ENCODE peak calls at places on chromosomes 3 and 15, in ten cellular contexts. One of them, this sample, is unnamed.
A peak's percentile ranks its signal among the peaks of the same experiment; 100 is the strongest.

GRCh38 chr15:52759969-52760368 is 30.2 kb downstream of the ONECUT1 start:
- DNase-seq in bronchial epithelial cell: no peak
- DNase-seq in fibroblast of the aortic adventitia: no peak
- DNase-seq in left lung: no peak
- DNase-seq in CD8-positive, alpha-beta T cell: no peak
- DNase-seq in astrocyte of the spinal cord: no peak
- DNase-seq in lower lobe of right lung: no peak
- DNase-seq in H1: no peak
- DNase-seq in GM13977: no peak
- DNase-seq in H9: no peak
- DNase-seq in this sample: no peak

GRCh38 chr3:194030372-194030771 is 105.6 kb upstream of the HES1 start:
- DNase-seq in bronchial epithelial cell: peak; percentile 58
- DNase-seq in fibroblast of the aortic adventitia: no peak
- DNase-seq in left lung: no peak
- DNase-seq in CD8-positive, alpha-beta T cell: no peak
- DNase-seq in astrocyte of the spinal cord: no peak
- DNase-seq in lower lobe of right lung: no peak
- DNase-seq in H1: no peak
- DNase-seq in GM13977: no peak
- DNase-seq in H9: no peak
- DNase-seq in this sample: no peak

GRCh38 chr3:194137314-194138097 is 1.6 kb downstream of the HES1 start:
- DNase-seq in bronchial epithelial cell: peak; percentile 39
- DNase-seq in fibroblast of the aortic adventitia: no peak
- DNase-seq in left lung: peak; percentile 91
- DNase-seq in CD8-positive, alpha-beta T cell: peak; percentile 16
- DNase-seq in astrocyte of the spinal cord: peak; percentile 61
- DNase-seq in lower lobe of right lung: peak; percentile 86
- DNase-seq in H1: no peak
- DNase-seq in GM13977: peak; percentile 87
- DNase-seq in H9: peak; percentile 66
- DNase-seq in this sample: peak; percentile 33

GRCh38 chr15:45704329-45705249 is 69.8 kb downstream of the SQOR start:
- DNase-seq in bronchial epithelial cell: peak; percentile 50
- DNase-seq in fibroblast of the aortic adventitia: peak; percentile 39
- DNase-seq in left lung: peak; percentile 83
- DNase-seq in CD8-positive, alpha-beta T cell: no peak
- DNase-seq in astrocyte of the spinal cord: peak; percentile 16
- DNase-seq in lower lobe of right lung: no peak
- DNase-seq in H1: no peak
- DNase-seq in GM13977: no peak
- DNase-seq in H9: peak; percentile 86
- DNase-seq in this sample: peak; percentile 65

GRCh38 chr3:1082024-1082633 is 10.7 kb upstream of the CNTN6 start:
- DNase-seq in bronchial epithelial cell: peak; percentile 32
- DNase-seq in fibroblast of the aortic adventitia: peak; percentile 64
- DNase-seq in left lung: no peak
- DNase-seq in CD8-positive, alpha-beta T cell: no peak
- DNase-seq in astrocyte of the spinal cord: peak; percentile 64
- DNase-seq in lower lobe of right lung: no peak
- DNase-seq in H1: no peak
- DNase-seq in GM13977: peak; percentile 17
- DNase-seq in H9: peak; percentile 64
- DNase-seq in this sample: peak; percentile 41

GRCh38 chr15:99425666-99426301 is 140.0 kb upstream of the MEF2A start:
- DNase-seq in bronchial epithelial cell: no peak
- DNase-seq in fibroblast of the aortic adventitia: no peak
- DNase-seq in left lung: peak; percentile 58
- DNase-seq in CD8-positive, alpha-beta T cell: no peak
- DNase-seq in astrocyte of the spinal cord: no peak
- DNase-seq in lower lobe of right lung: no peak
- DNase-seq in H1: no peak
- DNase-seq in GM13977: no peak
- DNase-seq in H9: no peak
- DNase-seq in this sample: no peak

GRCh38 chr3:170307998-170308398 is 49.5 kb upstream of the SKIL start:
- DNase-seq in bronchial epithelial cell: peak; percentile 89
- DNase-seq in fibroblast of the aortic adventitia: peak; percentile 49
- DNase-seq in left lung: no peak
- DNase-seq in CD8-positive, alpha-beta T cell: no peak
- DNase-seq in astrocyte of the spinal cord: peak; percentile 30
- DNase-seq in lower lobe of right lung: peak; percentile 51
- DNase-seq in H1: no peak
- DNase-seq in GM13977: no peak
- DNase-seq in H9: no peak
- DNase-seq in this sample: no peak

GRCh38 chr3:111944377-111944776 is 34.4 kb upstream of the ABHD10 start:
- DNase-seq in bronchial epithelial cell: peak; percentile 60
- DNase-seq in fibroblast of the aortic adventitia: no peak
- DNase-seq in left lung: no peak
- DNase-seq in CD8-positive, alpha-beta T cell: no peak
- DNase-seq in astrocyte of the spinal cord: no peak
- DNase-seq in lower lobe of right lung: no peak
- DNase-seq in H1: no peak
- DNase-seq in GM13977: no peak
- DNase-seq in H9: no peak
- DNase-seq in this sample: no peak

GRCh38 chr3:187040637-187041361 is 98.5 kb downstream of the RPL39L start:
- DNase-seq in bronchial epithelial cell: peak; percentile 66
- DNase-seq in fibroblast of the aortic adventitia: peak; percentile 52
- DNase-seq in left lung: no peak
- DNase-seq in CD8-positive, alpha-beta T cell: no peak
- DNase-seq in astrocyte of the spinal cord: peak; percentile 21
- DNase-seq in lower lobe of right lung: no peak
- DNase-seq in H1: no peak
- DNase-seq in GM13977: no peak
- DNase-seq in H9: no peak
- DNase-seq in this sample: no peak

GRCh38 chr3:99686955-99687612 is 48.7 kb downstream of the COL8A1 start:
- DNase-seq in bronchial epithelial cell: peak; percentile 55
- DNase-seq in fibroblast of the aortic adventitia: peak; percentile 82
- DNase-seq in left lung: no peak
- DNase-seq in CD8-positive, alpha-beta T cell: no peak
- DNase-seq in astrocyte of the spinal cord: peak; percentile 76
- DNase-seq in lower lobe of right lung: peak; percentile 55
- DNase-seq in H1: no peak
- DNase-seq in GM13977: peak; percentile 30
- DNase-seq in H9: peak; percentile 61
- DNase-seq in this sample: peak; percentile 76

GRCh38 chr15:72106068-72106467 is 11.9 kb downstream of the MYO9A start:
- DNase-seq in bronchial epithelial cell: no peak
- DNase-seq in fibroblast of the aortic adventitia: no peak
- DNase-seq in left lung: no peak
- DNase-seq in CD8-positive, alpha-beta T cell: no peak
- DNase-seq in astrocyte of the spinal cord: no peak
- DNase-seq in lower lobe of right lung: no peak
- DNase-seq in H1: no peak
- DNase-seq in GM13977: no peak
- DNase-seq in H9: no peak
- DNase-seq in this sample: no peak

GRCh38 chr3:13533823-13534435 is 15.0 kb upstream of the FBLN2 start:
- DNase-seq in bronchial epithelial cell: no peak
- DNase-seq in fibroblast of the aortic adventitia: no peak
- DNase-seq in left lung: no peak
- DNase-seq in CD8-positive, alpha-beta T cell: no peak
- DNase-seq in astrocyte of the spinal cord: no peak
- DNase-seq in lower lobe of right lung: no peak
- DNase-seq in H1: no peak
- DNase-seq in GM13977: no peak
- DNase-seq in H9: no peak
- DNase-seq in this sample: no peak

GRCh38 chr15:49847937-49848823 is 227.3 kb downstream of the DTWD1 start:
- DNase-seq in bronchial epithelial cell: peak; percentile 92
- DNase-seq in fibroblast of the aortic adventitia: peak; percentile 100
- DNase-seq in left lung: no peak
- DNase-seq in CD8-positive, alpha-beta T cell: no peak
- DNase-seq in astrocyte of the spinal cord: peak; percentile 98
- DNase-seq in lower lobe of right lung: no peak
- DNase-seq in H1: no peak
- DNase-seq in GM13977: no peak
- DNase-seq in H9: no peak
- DNase-seq in this sample: no peak

GRCh38 chr15:81768773-81769172 is 277.0 kb downstream of the MEX3B start:
- DNase-seq in bronchial epithelial cell: no peak
- DNase-seq in fibroblast of the aortic adventitia: no peak
- DNase-seq in left lung: no peak
- DNase-seq in CD8-positive, alpha-beta T cell: no peak
- DNase-seq in astrocyte of the spinal cord: no peak
- DNase-seq in lower lobe of right lung: no peak
- DNase-seq in H1: no peak
- DNase-seq in GM13977: no peak
- DNase-seq in H9: no peak
- DNase-seq in this sample: no peak

GRCh38 chr3:108479212-108479611 is 31.2 kb downstream of the MYH15 start:
- DNase-seq in bronchial epithelial cell: no peak
- DNase-seq in fibroblast of the aortic adventitia: no peak
- DNase-seq in left lung: no peak
- DNase-seq in CD8-positive, alpha-beta T cell: no peak
- DNase-seq in astrocyte of the spinal cord: no peak
- DNase-seq in lower lobe of right lung: no peak
- DNase-seq in H1: no peak
- DNase-seq in GM13977: no peak
- DNase-seq in H9: no peak
- DNase-seq in this sample: no peak

GRCh38 chr15:77659350-77660321 is 26.9 kb upstream of the LINGO1 start:
- DNase-seq in bronchial epithelial cell: peak; percentile 28
- DNase-seq in fibroblast of the aortic adventitia: peak; percentile 81
- DNase-seq in left lung: no peak
- DNase-seq in CD8-positive, alpha-beta T cell: no peak
- DNase-seq in astrocyte of the spinal cord: peak; percentile 7
- DNase-seq in lower lobe of right lung: peak; percentile 59
- DNase-seq in H1: no peak
- DNase-seq in GM13977: peak; percentile 79
- DNase-seq in H9: peak; percentile 75
- DNase-seq in this sample: peak; percentile 56
- TF ChIP-seq CTCF in bronchial epithelial cell: peak; percentile 35
- TF ChIP-seq CTCF in fibroblast of the aortic adventitia: peak; percentile 54
- TF ChIP-seq CTCF in left lung: no peak
- TF ChIP-seq CTCF in CD8-positive, alpha-beta T cell: no peak
- TF ChIP-seq CTCF in astrocyte of the spinal cord: peak; percentile 47
- TF ChIP-seq CTCF in lower lobe of right lung: peak; percentile 29
- TF ChIP-seq CTCF in H1: peak; percentile 55
- TF ChIP-seq CTCF in GM13977: peak; percentile 35
- TF ChIP-seq CTCF in H9: peak; percentile 84
- TF ChIP-seq CTCF in this sample: peak; percentile 69

GRCh38 chr3:124522226-124522625 is 208.0 kb upstream of the UMPS start:
- DNase-seq in bronchial epithelial cell: peak; percentile 85
- DNase-seq in fibroblast of the aortic adventitia: no peak
- DNase-seq in left lung: no peak
- DNase-seq in CD8-positive, alpha-beta T cell: no peak
- DNase-seq in astrocyte of the spinal cord: no peak
- DNase-seq in lower lobe of right lung: no peak
- DNase-seq in H1: no peak
- DNase-seq in GM13977: no peak
- DNase-seq in H9: no peak
- DNase-seq in this sample: no peak

GRCh38 chr3:124530916-124531315 is 199.3 kb upstream of the UMPS start:
- DNase-seq in bronchial epithelial cell: peak; percentile 27
- DNase-seq in fibroblast of the aortic adventitia: no peak
- DNase-seq in left lung: no peak
- DNase-seq in CD8-positive, alpha-beta T cell: no peak
- DNase-seq in astrocyte of the spinal cord: no peak
- DNase-seq in lower lobe of right lung: no peak
- DNase-seq in H1: no peak
- DNase-seq in GM13977: no peak
- DNase-seq in H9: no peak
- DNase-seq in this sample: no peak

GRCh38 chr3:124532071-124532470 is 198.2 kb upstream of the UMPS start:
- DNase-seq in bronchial epithelial cell: peak; percentile 56
- DNase-seq in fibroblast of the aortic adventitia: peak; percentile 11
- DNase-seq in left lung: no peak
- DNase-seq in CD8-positive, alpha-beta T cell: no peak
- DNase-seq in astrocyte of the spinal cord: no peak
- DNase-seq in lower lobe of right lung: no peak
- DNase-seq in H1: no peak
- DNase-seq in GM13977: no peak
- DNase-seq in H9: no peak
- DNase-seq in this sample: no peak

GRCh38 chr3:124529826-124530571 is 200.3 kb upstream of the UMPS start:
- DNase-seq in bronchial epithelial cell: peak; percentile 40
- DNase-seq in fibroblast of the aortic adventitia: no peak
- DNase-seq in left lung: no peak
- DNase-seq in CD8-positive, alpha-beta T cell: no peak
- DNase-seq in astrocyte of the spinal cord: no peak
- DNase-seq in lower lobe of right lung: no peak
- DNase-seq in H1: no peak
- DNase-seq in GM13977: no peak
- DNase-seq in H9: no peak
- DNase-seq in this sample: no peak

DNA sequence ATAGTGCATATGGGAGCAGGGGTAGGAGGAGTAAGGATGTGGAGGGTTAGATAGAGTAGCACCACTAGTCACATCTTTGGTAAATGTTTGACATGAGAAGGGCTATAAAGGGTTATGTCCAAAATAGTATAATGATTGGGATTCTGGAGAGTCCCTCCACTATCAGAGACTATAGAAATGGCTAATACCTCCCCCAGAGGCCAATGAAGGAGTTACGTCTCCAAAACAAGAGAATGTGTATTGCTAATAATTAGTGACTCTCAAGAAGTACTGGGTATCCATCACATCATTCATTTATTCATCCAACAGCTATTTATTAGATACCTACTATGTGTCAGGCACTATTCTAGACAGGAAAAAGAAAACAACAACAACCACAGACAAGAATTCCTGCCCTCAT is 203.7 kb upstream of the UMPS start:
- DNase-seq in bronchial epithelial cell: no peak
- DNase-seq in fibroblast of the aortic adventitia: no peak
- DNase-seq in left lung: no peak
- DNase-seq in CD8-positive, alpha-beta T cell: no peak
- DNase-seq in astrocyte of the spinal cord: no peak
- DNase-seq in lower lobe of right lung: no peak
- DNase-seq in H1: no peak
- DNase-seq in GM13977: no peak
- DNase-seq in H9: no peak
- DNase-seq in this sample: no peak
- TF ChIP-seq CTCF in bronchial epithelial cell: no peak
- TF ChIP-seq CTCF in fibroblast of the aortic adventitia: no peak
- TF ChIP-seq CTCF in left lung: no peak
- TF ChIP-seq CTCF in CD8-positive, alpha-beta T cell: no peak
- TF ChIP-seq CTCF in astrocyte of the spinal cord: peak; percentile 12
- TF ChIP-seq CTCF in lower lobe of right lung: no peak
- TF ChIP-seq CTCF in H1: no peak
- TF ChIP-seq CTCF in GM13977: no peak
- TF ChIP-seq CTCF in H9: peak; percentile 54
- TF ChIP-seq CTCF in this sample: peak; percentile 34

GRCh38 chr3:12076666-12077065 is 72.5 kb downstream of the SYN2 start:
- DNase-seq in bronchial epithelial cell: no peak
- DNase-seq in fibroblast of the aortic adventitia: no peak
- DNase-seq in left lung: no peak
- DNase-seq in CD8-positive, alpha-beta T cell: no peak
- DNase-seq in astrocyte of the spinal cord: no peak
- DNase-seq in lower lobe of right lung: no peak
- DNase-seq in H1: no peak
- DNase-seq in GM13977: no peak
- DNase-seq in H9: no peak
- DNase-seq in this sample: no peak
- TF ChIP-seq CTCF in bronchial epithelial cell: no peak
- TF ChIP-seq CTCF in fibroblast of the aortic adventitia: no peak
- TF ChIP-seq CTCF in left lung: no peak
- TF ChIP-seq CTCF in CD8-positive, alpha-beta T cell: no peak
- TF ChIP-seq CTCF in astrocyte of the spinal cord: no peak
- TF ChIP-seq CTCF in lower lobe of right lung: no peak
- TF ChIP-seq CTCF in H1: no peak
- TF ChIP-seq CTCF in GM13977: no peak
- TF ChIP-seq CTCF in H9: no peak
- TF ChIP-seq CTCF in this sample: no peak

GRCh38 chr3:160720123-160720746 is 35.8 kb upstream of the PPM1L start:
- DNase-seq in bronchial epithelial cell: peak; percentile 15
- DNase-seq in fibroblast of the aortic adventitia: no peak
- DNase-seq in left lung: no peak
- DNase-seq in CD8-positive, alpha-beta T cell: no peak
- DNase-seq in astrocyte of the spinal cord: no peak
- DNase-seq in lower lobe of right lung: no peak
- DNase-seq in H1: no peak
- DNase-seq in GM13977: peak; percentile 13
- DNase-seq in H9: peak; percentile 58
- DNase-seq in this sample: no peak
- TF ChIP-seq CTCF in bronchial epithelial cell: peak; percentile 30
- TF ChIP-seq CTCF in fibroblast of the aortic adventitia: no peak
- TF ChIP-seq CTCF in left lung: no peak
- TF ChIP-seq CTCF in CD8-positive, alpha-beta T cell: no peak
- TF ChIP-seq CTCF in astrocyte of the spinal cord: peak; percentile 14
- TF ChIP-seq CTCF in lower lobe of right lung: no peak
- TF ChIP-seq CTCF in H1: peak; percentile 36
- TF ChIP-seq CTCF in GM13977: peak; percentile 42
- TF ChIP-seq CTCF in H9: peak; percentile 59
- TF ChIP-seq CTCF in this sample: no peak